ENCODE peak calls at places on chromosomes 6 and 20, in seven cellular contexts. G is nucleus accumbens; R is stimulated activated naive B cell treated with anti-CD40 and anti-IgM and Interleukin-4, amounts not matched to agents 10 μg/mL and 1 μg/mL and 100 μg/mL, for 72 hours; O is nephron progenitor cell; I is hepatocyte; J is CD8-positive, alpha-beta T cell; C is omental fat pad. W is an unnamed sample.

GRCh38 chr6:78397537-78397936 is 469.8 kb upstream of the IRAK1BP1 start:
- DNase-seq in G (no peak), R (no peak), O (no peak), I (no peak), J (no peak), C (no peak), W (no peak)

GRCh38 chr6:159727717-159728440 is 573 bp downstream of the WTAP start:
- DNase-seq in G (peak), R (no peak), O (no peak), I (peak), J (no peak), C (no peak), W (peak)

GRCh38 chr20:17622086-17622850 is 52.4 kb downstream of the DSTN start:
- DNase-seq in G (no peak), R (no peak), O (peak), I (no peak), J (no peak), C (peak), W (no peak)

GRCh38 chr6:113318553-113318952 is 538.6 kb upstream of the MARCKS start:
- DNase-seq in G (no peak), R (no peak), O (no peak), I (no peak), J (no peak), C (no peak), W (no peak)

GRCh38 chr6:54071941-54072340 is 39.3 kb upstream of the MLIP start:
- DNase-seq in G (no peak), R (no peak), O (no peak), I (no peak), J (no peak), C (no peak), W (no peak)

GRCh38 chr6:139965393-139965792 is 590.9 kb upstream of the CITED2 start:
- DNase-seq in G (no peak), R (no peak), O (no peak), I (no peak), J (no peak), C (no peak), W (no peak)

GRCh38 chr6:142008016-142008735 is 124.5 kb upstream of the GJE1 start:
- DNase-seq in G (no peak), R (no peak), O (no peak), I (no peak), J (no peak), C (no peak), W (no peak)

GRCh38 chr20:26279224-26279623 is 582.6 kb upstream of the ZNF337 start:
- DNase-seq in G (no peak), R (no peak), O (no peak), I (no peak), J (no peak), C (no peak), W (no peak)

GRCh38 chr20:62918137-62918536 is 8.2 kb downstream of the DIDO1 start:
- DNase-seq in G (no peak), R (peak), O (no peak), I (no peak), J (no peak), C (no peak), W (no peak)

GRCh38 chr20:62139636-62140035 is 3.6 kb downstream of the PSMA7 start:
- DNase-seq in G (no peak), R (no peak), O (no peak), I (no peak), J (no peak), C (no peak), W (no peak)

GRCh38 chr6:154060076-154060475 is 21.0 kb downstream of the OPRM1 start:
- DNase-seq in G (no peak), R (no peak), O (no peak), I (no peak), J (no peak), C (no peak), W (no peak)

GRCh38 chr6:40328988-40329545 is 258.1 kb downstream of the LRFN2 start:
- DNase-seq in G (no peak), R (no peak), O (no peak), I (no peak), J (no peak), C (no peak), W (no peak)

GRCh38 chr20:19952392-19952791 is 64.8 kb upstream of the NAA20 start:
- DNase-seq in G (no peak), R (no peak), O (no peak), I (no peak), J (no peak), C (no peak), W (no peak)

W was measured in anterior cingulate cortex.